ENCODE peak calls at places on chromosomes 3 and 15, in five cellular contexts. B is SK-N-SH, O is GM12891, D is GM12892, Q is K562. W is an unnamed sample.

GRCh38 chr3:149494022-149494758 is 19.7 kb downstream of the TM4SF4 start:
- DNase-seq in O (peak), Q (peak), B (peak), D (peak), W (peak)

GRCh38 chr3:98887684-98888083 is 13.8 kb downstream of the DCBLD2 start:
- DNase-seq in D (no peak), Q (no peak), O (no peak), B (no peak), W (no peak)

GRCh38 chr3:138670409-138670808 is 61.8 kb downstream of the FAIM start:
- DNase-seq in O (no peak), B (no peak), D (no peak), Q (no peak), W (no peak)

GRCh38 chr15:68691667-68692066 is 112.9 kb downstream of the CORO2B start:
- DNase-seq in O (no peak), B (peak), D (no peak), Q (no peak), W (no peak)

GRCh38 chr3:38497026-38497425 is 886 bp downstream of the EXOG start:
- DNase-seq in B (no peak), O (no peak), D (no peak), Q (no peak), W (no peak)

GRCh38 chr3:52679811-52680210 is 5.9 kb downstream of the PBRM1 start:
- DNase-seq in O (no peak), Q (no peak), D (no peak), B (no peak), W (no peak)

GRCh38 chr15:72368895-72369294 is 6.9 kb downstream of the HEXA start:
- DNase-seq in Q (no peak), B (no peak), O (no peak), D (no peak), W (no peak)

GRCh38 chr3:146326875-146327543 is 76.1 kb upstream of the PLSCR4 start:
- DNase-seq in B (peak), O (no peak), D (no peak), Q (no peak), W (no peak)

GRCh38 chr3:136465296-136465695 is 215.2 kb downstream of the PCCB start:
- DNase-seq in Q (no peak), O (no peak), D (no peak), B (no peak), W (no peak)

GRCh38 chr3:110164632-110165240 is 827.4 kb upstream of the DPPA4 start:
- DNase-seq in Q (no peak), B (no peak), O (no peak), D (no peak), W (no peak)

GRCh38 chr15:72838311-72838731 is 54.8 kb upstream of the ADPGK start:
- DNase-seq in Q (no peak), B (no peak), O (no peak), D (no peak), W (no peak)

DNA sequence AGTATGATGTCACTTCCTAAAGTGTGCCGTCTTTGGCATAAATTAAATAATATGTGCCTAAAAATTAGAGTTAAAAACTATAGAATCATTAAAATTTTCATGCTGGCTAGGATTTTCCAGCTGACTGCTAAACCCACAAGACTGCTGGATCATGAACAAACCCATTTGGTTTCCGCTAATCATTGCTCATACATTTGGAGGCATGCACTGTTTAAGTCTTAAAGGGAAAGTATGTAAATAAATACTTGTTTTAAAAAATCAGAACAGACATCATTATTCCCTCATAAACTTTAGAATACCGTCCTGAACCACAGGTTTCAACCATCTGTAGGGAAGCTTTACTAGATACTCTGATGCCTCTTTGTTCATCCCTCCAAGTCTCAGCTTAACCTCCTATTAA is 26.5 kb downstream of the ATP6V1A start:
- DNase-seq in B (no peak), D (no peak), O (no peak), Q (no peak), W (no peak)
- TF ChIP-seq TAF1 in B (no peak), D (no peak), O (no peak), Q (no peak), W (no peak)

DNA sequence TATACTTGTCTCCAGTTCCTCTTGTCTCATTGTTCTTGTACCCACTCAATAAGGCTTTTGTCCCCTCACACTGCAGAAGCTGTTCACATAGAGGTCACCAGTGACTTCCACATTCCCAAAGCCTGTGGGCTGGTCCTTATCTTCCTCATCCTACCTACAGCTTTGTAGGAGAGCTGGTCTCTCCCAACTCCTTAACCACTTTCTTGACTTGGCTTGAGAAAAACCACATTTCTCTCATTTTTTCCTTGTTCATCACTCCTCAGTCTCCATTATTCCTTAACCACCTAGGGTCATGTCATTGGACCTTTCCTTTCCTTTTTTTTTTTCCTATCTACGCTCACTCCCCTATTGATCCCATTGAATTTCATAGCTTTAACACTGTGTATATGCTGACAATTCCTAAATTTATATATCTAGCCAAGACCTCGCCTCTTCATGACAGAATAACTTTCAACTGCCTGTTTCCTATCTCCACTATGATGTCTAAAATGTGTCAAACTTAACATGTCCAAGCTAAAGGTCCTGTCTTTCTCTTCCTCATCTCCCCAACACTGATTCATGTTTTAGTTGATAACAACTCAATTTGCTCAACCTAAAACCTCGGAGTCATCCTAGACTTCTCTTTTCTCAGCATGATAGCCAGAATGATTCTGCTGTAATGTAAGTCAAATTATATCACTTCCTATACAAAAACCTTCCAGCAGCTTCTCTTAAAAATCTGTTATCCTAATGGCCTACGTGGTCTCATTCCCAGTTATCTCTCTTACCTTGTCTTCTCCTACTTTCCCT is 49.5 kb downstream of the CEP63 start:
- DNase-seq in O (no peak), D (no peak), Q (no peak), B (no peak), W (no peak)
- TF ChIP-seq TAF1 in O (no peak), D (no peak), Q (no peak), B (no peak), W (no peak)

DNA sequence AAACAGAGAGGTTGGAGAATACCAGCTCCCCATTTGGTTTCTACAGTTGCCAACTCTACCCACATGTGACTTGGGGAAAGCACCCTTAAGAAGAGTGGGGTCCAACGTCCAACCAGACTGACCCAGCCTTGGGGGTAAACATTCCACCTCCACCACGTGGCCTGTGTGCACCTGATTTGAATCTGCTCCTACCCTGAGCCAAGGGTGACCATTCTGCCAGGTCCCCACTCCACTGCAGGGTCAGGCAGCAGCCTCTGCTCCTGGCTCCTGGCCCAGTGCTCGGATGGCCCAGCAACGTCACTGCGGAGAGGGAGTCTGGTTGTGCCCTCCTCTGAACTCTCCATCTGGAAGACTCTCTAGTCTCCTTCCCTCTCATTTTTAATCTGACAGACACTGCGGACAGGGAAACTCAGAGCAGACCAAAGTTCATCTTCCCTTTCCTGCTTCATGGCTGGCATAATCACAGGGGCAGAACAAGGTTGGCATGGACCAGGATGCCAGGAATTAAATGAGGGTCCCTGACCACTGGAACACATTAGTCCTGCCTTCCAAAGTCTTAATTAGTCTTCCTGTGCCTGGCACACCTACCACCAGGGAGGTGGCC is 29.4 kb downstream of the FHIT start:
- DNase-seq in Q (no peak), D (no peak), B (no peak), O (no peak), W (no peak)
- TF ChIP-seq TAF1 in Q (no peak), D (no peak), B (no peak), O (no peak), W (no peak)

DNA sequence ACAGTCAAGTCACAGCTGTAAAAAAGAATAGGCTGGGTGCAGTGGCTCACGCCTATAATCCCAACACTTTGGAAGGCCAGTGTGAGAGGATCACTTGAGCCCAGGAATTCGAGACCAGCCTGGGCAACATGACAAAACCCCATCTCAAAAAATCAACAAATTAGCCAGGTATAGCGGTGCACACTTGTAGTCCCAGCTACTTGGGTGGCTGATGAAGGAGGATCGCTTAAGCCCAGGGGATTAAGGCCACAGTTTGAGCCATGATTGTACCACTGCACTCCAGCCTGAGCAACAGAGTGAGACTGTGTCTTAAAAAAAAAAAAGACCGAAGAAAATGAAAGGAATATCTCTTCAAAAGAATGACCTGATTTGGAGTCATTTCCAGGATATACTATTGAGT is 6.6 kb downstream of the HERC1 start:
- DNase-seq in Q (no peak), B (no peak), O (no peak), D (no peak), W (no peak)
- TF ChIP-seq TAF1 in Q (no peak), B (no peak), O (no peak), D (no peak), W (no peak)

GRCh38 chr3:70261283-70261682 is 51.2 kb downstream of the MDFIC2 start:
- DNase-seq in B (no peak), Q (no peak), D (no peak), O (no peak), W (no peak)

DNA sequence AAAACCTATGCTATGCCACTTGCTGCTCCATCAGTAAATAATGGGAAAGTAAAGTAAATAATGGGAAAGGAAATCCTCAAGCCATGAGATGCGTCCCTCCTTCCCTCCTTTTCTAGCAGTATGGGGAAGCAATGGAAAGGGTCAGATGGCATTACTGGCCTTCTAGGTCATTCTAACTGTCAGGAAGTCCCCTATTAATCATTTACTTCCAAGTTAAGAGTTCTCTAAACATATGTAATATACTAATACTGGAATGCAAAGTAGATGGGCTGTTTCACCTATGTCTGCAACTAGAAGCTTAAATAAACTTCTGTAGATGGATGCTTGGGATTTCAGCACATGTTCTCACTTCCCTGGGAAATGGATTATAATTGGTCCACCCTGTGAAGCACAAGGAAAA is 55.9 kb downstream of the MDFIC2 start:
- DNase-seq in B (no peak), Q (no peak), D (no peak), O (no peak), W (no peak)
- TF ChIP-seq TAF1 in B (no peak), Q (no peak), D (no peak), O (no peak), W (no peak)

GRCh38 chr15:62739507-62739906 is 303.0 kb upstream of the TPM1 start:
- DNase-seq in Q (no peak), O (no peak), D (no peak), B (peak), W (no peak)

GRCh38 chr15:62737551-62737950 is 305.0 kb upstream of the TPM1 start:
- DNase-seq in O (no peak), B (no peak), Q (no peak), D (no peak), W (no peak)

GRCh38 chr15:62740141-62741004 is 302.2 kb upstream of the TPM1 start:
- DNase-seq in O (no peak), B (peak), D (no peak), Q (no peak), W (no peak)

GRCh38 chr15:62741106-62741505 is 301.4 kb upstream of the TPM1 start:
- DNase-seq in D (no peak), O (no peak), Q (no peak), B (no peak), W (no peak)

DNA sequence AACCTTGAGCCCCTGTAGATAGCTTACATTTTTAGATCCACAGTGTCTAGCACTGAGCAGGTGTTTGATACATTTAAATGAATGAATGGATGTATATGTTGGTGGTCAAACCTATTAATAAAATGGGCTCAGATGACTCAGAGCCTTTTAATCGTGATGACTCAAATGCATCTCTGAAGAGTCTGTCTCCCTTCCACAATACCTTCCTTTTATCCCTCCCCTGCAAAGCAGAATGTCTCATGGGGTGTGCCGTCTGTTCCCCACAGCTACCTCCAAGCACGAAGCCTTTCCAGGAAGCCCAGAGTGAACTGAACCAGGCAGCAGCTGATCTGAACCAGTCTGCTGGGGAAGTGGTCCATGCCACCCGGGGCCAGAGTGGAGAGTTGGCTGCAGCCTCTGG is 303.5 kb upstream of the TPM1 start:
- DNase-seq in O (no peak), Q (no peak), B (no peak), D (no peak), W (no peak)
- TF ChIP-seq TAF1 in O (no peak), Q (no peak), B (peak), D (no peak), W (no peak)

GRCh38 chr15:63019539-63020109 is 22.9 kb upstream of the TPM1 start:
- DNase-seq in Q (no peak), B (no peak), O (no peak), D (no peak), W (no peak)
- TF ChIP-seq TAF1 in Q (no peak), B (no peak), O (no peak), D (no peak), W (no peak)

W was measured in H1.